ENCODE peak calls at places on chromosomes 16 and 17, in six cellular contexts. A is NB4, V is heart left ventricle, W is testis, Q is adrenal gland, C is transverse colon. G is an unnamed sample.

GRCh38 chr17:66343531-66344078 is 41.2 kb downstream of the PRKCA start:
- DNase-seq in C (no peak), Q (peak), V (no peak), A (peak), W (no peak), G (no peak)

GRCh38 chr17:7438050-7438614 is 1.2 kb upstream of the FGF11 start:
- DNase-seq in V (peak), A (peak), W (peak), C (peak), Q (peak), G (peak)

GRCh38 chr17:76458580-76459490 is 5.9 kb upstream of the UBE2O start:
- DNase-seq in V (peak), W (peak), A (peak), C (peak), Q (peak), G (peak)

GRCh38 chr17:38464723-38465419 is 36.6 kb downstream of the ARHGAP23 start:
- DNase-seq in A (no peak), V (peak), C (peak), Q (peak), W (peak), G (peak)

GRCh38 chr16:89618114-89618999 is 4.9 kb downstream of the DPEP1 start:
- DNase-seq in C (no peak), V (no peak), A (peak), Q (no peak), W (no peak), G (no peak)

GRCh38 chr17:61366715-61367413 is 32.8 kb upstream of the TBX2 start:
- DNase-seq in C (no peak), Q (no peak), A (no peak), W (no peak), V (peak), G (no peak)

GRCh38 chr16:14300631-14301149 is 229.6 kb downstream of the MRTFB start:
- DNase-seq in Q (peak), V (peak), A (peak), C (peak), W (peak), G (peak)

GRCh38 chr17:15456972-15457722 is 10.3 kb downstream of the CDRT4 start:
- DNase-seq in V (peak), A (no peak), Q (no peak), W (peak), C (peak), G (no peak)

GRCh38 chr16:83704656-83705055 is 103.1 kb upstream of the HSBP1 start:
- DNase-seq in V (no peak), Q (no peak), A (no peak), W (no peak), C (no peak), G (no peak)

GRCh38 chr16:10554569-10554968 is 25.8 kb downstream of the EMP2 start:
- DNase-seq in A (no peak), Q (no peak), C (no peak), V (no peak), W (no peak), G (no peak)

GRCh38 chr17:82952019-82952418 is 112.2 kb upstream of the ZNF750 start:
- DNase-seq in Q (no peak), V (peak), W (peak), A (no peak), C (no peak), G (no peak)

GRCh38 chr16:62391940-62392339 is 355.7 kb upstream of the CDH8 start:
- DNase-seq in A (no peak), Q (no peak), C (no peak), V (no peak), W (no peak), G (no peak)

GRCh38 chr17:80260791-80261158 is at the start of gene RNF213:
- DNase-seq in C (peak), Q (peak), W (no peak), V (peak), A (peak), G (peak)
- TF ChIP-seq POLR2A in C (no peak), Q (peak), W (no peak), V (peak), A (peak), G (no peak)

GRCh38 chr16:2720063-2720455 is at the start of gene PRSS27:
- DNase-seq in C (peak), W (no peak), Q (peak), V (no peak), A (no peak), G (no peak)

GRCh38 chr16:2719328-2720062 is 529 bp downstream of the PRSS27 start:
- DNase-seq in V (no peak), A (no peak), C (peak), W (no peak), Q (peak), G (no peak)

GRCh38 chr16:2724088-2724676 is 4.2 kb upstream of the PRSS27 start:
- DNase-seq in Q (no peak), V (no peak), W (no peak), A (no peak), C (no peak), G (no peak)

GRCh38 chr16:2717360-2718263 is 2.4 kb downstream of the PRSS27 start:
- DNase-seq in A (no peak), Q (no peak), C (no peak), V (no peak), W (no peak), G (no peak)

DNA sequence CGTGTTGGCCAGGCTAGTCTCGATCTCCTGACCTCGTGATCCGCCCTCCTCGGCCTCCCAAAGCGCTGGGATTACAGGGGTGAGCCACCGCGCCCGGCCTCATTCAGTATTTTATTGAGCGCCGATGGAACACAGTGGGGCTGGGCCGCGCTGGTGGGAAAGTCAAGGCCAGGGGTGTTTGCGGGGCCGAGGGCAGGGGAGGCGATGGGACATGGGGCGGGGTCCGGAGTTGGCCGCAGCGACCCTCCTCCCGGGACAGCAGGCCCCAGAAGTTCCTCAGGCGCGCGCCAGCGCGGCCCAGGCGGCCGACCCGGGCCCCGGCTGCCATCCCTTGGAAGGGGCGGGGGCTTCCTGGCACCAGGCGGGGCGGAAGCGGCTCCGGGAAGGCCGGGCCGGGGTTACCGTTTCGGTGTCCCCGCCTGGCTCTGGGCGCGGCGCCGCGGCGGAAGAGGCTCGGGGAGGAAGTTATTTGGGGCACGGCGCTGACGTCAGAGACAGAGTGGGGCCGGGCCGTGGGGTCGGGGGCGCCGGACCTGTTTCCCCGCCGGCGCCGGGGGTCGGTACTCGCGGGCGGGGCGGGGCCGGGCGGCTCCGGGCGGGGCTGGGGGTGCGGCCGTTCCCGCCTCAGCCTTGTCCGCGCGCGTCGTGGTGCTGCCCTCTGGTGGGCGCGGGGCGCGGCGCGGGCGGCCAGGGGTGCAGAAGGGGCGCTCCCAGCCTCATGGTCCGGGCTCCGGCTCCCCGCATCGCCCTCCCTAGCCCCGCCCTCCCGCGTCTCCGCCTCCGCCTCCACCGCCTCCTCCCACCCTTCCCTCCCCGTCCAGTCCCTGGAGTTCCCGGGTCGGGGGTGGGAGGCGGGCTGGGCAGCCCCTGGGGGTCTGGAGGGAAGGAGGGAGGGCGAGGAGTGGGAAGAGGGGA is 952 bp upstream of the PRSS27 start:
- DNase-seq in C (peak), V (peak), A (peak), W (peak), Q (peak), G (peak)
- TF ChIP-seq POLR2A in C (peak), V (no peak), A (peak), W (no peak), Q (no peak), G (no peak)

DNA sequence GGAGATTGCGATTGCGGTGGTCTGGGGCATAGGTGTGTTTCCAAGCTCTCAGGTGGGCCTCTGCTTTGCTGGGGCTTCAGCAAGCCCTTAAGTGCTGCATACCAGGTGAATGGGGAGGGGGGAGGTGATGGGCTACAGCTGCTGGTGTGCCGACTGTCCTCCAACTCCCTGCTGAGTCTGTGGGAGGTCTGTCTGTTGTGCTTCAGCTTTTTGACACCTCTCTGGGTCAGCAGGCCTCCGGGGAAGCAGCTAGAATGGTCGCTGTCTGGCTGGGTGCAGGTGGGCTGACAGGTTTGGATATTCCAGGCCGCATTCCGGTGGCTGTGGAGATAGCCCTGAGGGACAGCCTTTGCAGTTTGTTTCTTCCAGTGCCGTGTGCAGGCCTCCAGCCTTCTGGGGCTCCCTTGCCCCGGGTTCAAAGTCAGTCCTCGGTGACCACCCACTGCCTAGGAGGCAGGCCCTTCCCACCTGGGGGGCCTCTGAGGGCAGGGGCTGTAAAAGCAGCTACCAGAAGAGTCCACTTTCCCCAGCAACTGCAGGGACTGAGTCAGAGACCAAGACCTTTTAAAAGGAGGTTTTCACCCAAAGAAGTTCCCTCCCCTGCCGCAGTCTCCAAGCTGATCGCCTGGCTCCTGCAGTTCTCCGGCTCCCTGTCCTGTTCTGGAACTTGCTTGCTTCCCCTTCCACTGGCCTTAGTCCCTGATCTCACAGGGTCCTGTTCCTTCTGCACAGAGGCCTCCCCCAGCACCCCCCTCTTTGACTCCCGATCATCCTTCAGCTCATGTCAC is 2.0 kb upstream of the TTYH2 start:
- DNase-seq in W (no peak), Q (no peak), C (no peak), V (no peak), A (peak), G (no peak)
- TF ChIP-seq POLR2A in W (no peak), Q (peak), C (no peak), V (no peak), A (peak), G (no peak)

DNA sequence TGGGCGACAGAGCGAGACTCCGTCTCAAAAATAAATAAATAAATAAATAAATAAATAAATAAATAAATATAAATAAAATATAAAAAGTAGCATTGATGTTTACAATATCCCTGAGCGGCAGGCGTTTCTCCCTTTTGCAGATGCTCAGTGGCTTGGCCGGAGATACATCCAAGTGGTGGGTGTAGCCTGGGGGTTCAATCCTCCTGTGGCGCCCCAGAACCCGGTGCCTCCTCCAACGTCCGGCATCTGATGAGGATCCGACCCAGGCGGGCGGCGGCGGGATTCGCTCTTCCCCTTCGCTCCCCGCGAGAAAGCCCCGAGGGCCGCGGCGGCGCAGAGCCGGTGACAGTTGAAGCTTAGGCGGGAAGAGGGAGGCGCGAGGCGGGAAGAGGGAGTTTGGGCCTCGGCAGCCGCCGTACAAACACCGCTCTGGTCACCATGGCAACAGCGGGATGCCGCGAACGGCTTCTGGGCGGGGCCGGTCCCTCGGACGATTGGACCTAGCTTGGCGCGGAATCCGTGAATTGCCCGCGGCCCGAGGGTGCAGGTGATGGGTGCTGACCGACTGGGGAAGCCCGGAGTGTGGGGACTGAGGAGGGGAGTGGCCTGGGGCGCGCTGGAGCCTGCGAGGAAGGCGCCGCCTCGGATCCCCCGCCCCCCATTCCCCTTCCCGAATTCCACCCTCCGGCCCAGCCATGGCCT is 12.7 kb upstream of the ALDOA start:
- DNase-seq in Q (peak), V (peak), W (peak), A (peak), C (peak), G (peak)
- TF ChIP-seq POLR2A in Q (no peak), V (no peak), W (no peak), A (peak), C (no peak), G (peak)

GRCh38 chr16:79171504-79172240 is 428.9 kb downstream of the MAF start:
- DNase-seq in C (no peak), W (no peak), Q (no peak), A (no peak), V (no peak), G (no peak)

GRCh38 chr16:79173910-79174309 is 426.6 kb downstream of the MAF start:
- DNase-seq in Q (no peak), A (no peak), V (no peak), W (no peak), C (no peak), G (no peak)

GRCh38 chr16:79175286-79176057 is 425.1 kb downstream of the MAF start:
- DNase-seq in V (no peak), C (no peak), A (no peak), Q (no peak), W (no peak), G (no peak)

GRCh38 chr16:79172306-79172705 is 428.2 kb downstream of the MAF start:
- DNase-seq in V (no peak), A (no peak), C (no peak), Q (no peak), W (no peak), G (no peak)

GRCh38 chr16:79173101-79173500 is 427.4 kb downstream of the MAF start:
- DNase-seq in C (no peak), V (no peak), W (no peak), A (no peak), Q (no peak), G (no peak)
- TF ChIP-seq POLR2A in C (no peak), V (no peak), W (no peak), A (no peak), Q (no peak), G (no peak)

GRCh38 chr16:28876016-28876659 is 2.1 kb upstream of the ATP2A1 start:
- DNase-seq in W (no peak), Q (no peak), V (no peak), A (no peak), C (no peak), G (no peak)

GRCh38 chr16:28877642-28877975 is 679 bp upstream of the ATP2A1 start:
- DNase-seq in A (no peak), C (no peak), W (no peak), Q (no peak), V (no peak), G (no peak)

GRCh38 chr16:28878083-28878926 is at the start of gene ATP2A1:
- DNase-seq in Q (no peak), A (no peak), W (no peak), C (no peak), V (no peak), G (no peak)

GRCh38 chr16:28875134-28876015 is 2.9 kb upstream of the ATP2A1 start:
- DNase-seq in C (no peak), Q (no peak), V (no peak), A (no peak), W (no peak), G (no peak)

DNA sequence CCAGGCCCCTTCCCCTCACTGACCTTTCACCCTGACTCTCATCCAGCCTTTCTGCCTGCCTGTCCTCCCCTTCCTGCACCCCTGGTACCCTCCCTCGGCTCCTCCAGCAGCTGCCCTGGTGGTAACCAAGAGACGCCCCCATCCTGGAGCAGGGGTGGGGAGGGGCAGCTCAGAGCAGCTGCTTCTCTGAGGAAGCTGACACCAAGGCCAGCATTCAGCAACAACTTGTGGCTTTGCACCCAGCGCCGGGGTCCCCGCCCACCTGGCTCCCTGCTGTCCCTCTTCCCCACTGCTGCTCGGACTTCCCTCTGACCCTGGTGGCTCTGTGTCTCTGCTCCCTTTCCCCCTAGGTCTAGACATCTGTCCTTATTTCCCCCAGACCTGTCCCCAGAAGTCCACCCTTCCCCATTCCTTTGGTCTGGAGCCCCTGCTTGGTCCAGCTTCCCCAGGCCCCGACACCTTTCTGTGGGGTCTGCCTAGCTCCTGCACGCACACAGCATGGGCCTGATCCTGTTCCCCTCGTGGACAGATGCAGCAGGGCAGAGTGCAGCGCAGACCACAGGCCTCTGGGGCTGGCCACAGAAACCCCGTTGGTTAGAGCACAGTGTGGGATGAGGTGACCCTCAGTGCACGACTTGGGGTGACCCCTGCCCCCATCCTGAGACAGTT is 1.2 kb upstream of the ATP2A1 start:
- DNase-seq in W (no peak), V (no peak), A (peak), C (no peak), Q (no peak), G (no peak)
- TF ChIP-seq POLR2A in W (no peak), V (no peak), A (no peak), C (no peak), Q (no peak), G (no peak)

GRCh38 chr17:39688475-39688835 is 598 bp upstream of the PGAP3 start:
- DNase-seq in A (no peak), W (no peak), C (no peak), Q (no peak), V (peak), G (peak)

GRCh38 chr17:39684369-39685043 is 3.4 kb downstream of the PGAP3 start:
- DNase-seq in Q (no peak), V (peak), W (no peak), C (no peak), A (no peak), G (peak)

GRCh38 chr17:39687101-39687545 is 734 bp downstream of the PGAP3 start:
- DNase-seq in W (no peak), V (peak), Q (no peak), C (no peak), A (no peak), G (peak)

GRCh38 chr17:39688945-39689344 is 1.1 kb upstream of the PGAP3 start:
- DNase-seq in A (no peak), V (peak), W (no peak), C (no peak), Q (no peak), G (no peak)

GRCh38 chr17:39687546-39688474 is at the start of gene PGAP3:
- DNase-seq in C (peak), W (peak), A (peak), V (peak), Q (peak), G (peak)
- TF ChIP-seq POLR2A in C (peak), W (no peak), A (peak), V (peak), Q (peak), G (peak)

DNA sequence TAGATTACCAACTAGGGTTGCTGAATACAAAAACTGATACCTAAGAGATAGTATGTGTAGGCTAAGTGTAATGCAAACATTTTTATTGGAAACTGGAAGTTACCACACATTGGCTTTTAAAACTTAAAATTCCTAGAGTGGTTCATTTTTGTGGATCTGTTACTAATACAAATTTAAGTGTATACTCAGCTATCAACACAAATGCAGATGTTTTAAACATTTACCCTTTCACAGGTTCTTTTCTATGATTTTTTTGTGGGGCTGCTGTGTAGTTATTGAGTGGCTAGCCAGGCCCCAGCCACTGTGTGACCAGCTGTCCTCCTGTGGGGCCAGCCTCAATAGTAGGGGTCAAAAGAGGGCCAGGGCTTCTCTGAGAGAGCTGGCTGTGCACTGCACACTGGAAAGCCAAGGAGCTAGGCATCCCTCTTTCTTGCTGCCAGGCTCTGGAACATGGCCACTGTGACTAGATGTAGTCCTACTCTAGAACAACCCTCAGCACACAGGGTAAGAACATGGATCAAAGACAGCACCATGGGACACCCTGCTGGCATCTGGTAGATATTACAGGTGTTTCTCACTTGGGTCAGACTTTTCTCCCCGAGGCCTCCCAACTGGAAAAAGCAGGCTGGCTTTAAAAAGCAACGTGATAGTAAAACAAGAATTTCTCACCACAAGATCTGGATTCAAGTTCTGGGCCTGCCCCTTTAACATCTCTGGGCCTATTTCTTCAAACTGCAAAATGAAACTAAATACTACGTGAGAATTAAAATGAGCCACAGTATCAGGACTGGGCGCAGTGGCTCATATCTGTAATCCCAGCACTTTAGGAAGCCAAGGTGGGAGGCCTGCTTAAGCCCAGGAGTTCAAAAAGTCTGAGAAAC is 7.3 kb upstream of the VEZF1 start:
- DNase-seq in V (no peak), Q (peak), A (peak), W (peak), C (peak), G (peak)
- TF ChIP-seq POLR2A in V (no peak), Q (no peak), A (peak), W (no peak), C (peak), G (peak)

G was measured in erythroblast.